ENCODE peak calls at places on chromosomes 12 and 14, in nine cellular contexts. W is endodermal cell; J is Calu3; Y is AG10803; S is psoas muscle; V is fibroblast of lung; M is SK-N-SH; P is dorsolateral prefrontal cortex; F is activated CD8-positive, alpha-beta T cell treated with anti-CD3 and anti-CD28 coated beads for 36 hours. C is an unnamed sample.

GRCh38 chr14:34874386-34875030 is 652 bp downstream of the BAZ1A start:
- DNase-seq in M (peak), J (peak), W (peak), V (peak), Y (peak), S (peak), F (peak), P (peak), C (no peak)

GRCh38 chr14:32250681-32251080 is 47.6 kb upstream of the RNU6-8 start:
- DNase-seq in J (no peak), F (no peak), M (no peak), W (no peak), V (no peak), P (no peak), S (no peak), Y (no peak), C (no peak)

GRCh38 chr12:66438601-66439000 is 136.3 kb downstream of the HELB start:
- DNase-seq in V (peak), P (no peak), Y (peak), J (no peak), F (no peak), M (no peak), W (no peak), S (no peak), C (no peak)

GRCh38 chr14:52926994-52927393 is 23.9 kb downstream of the FERMT2 start:
- DNase-seq in P (no peak), S (no peak), V (peak), J (no peak), F (no peak), W (no peak), Y (peak), M (no peak), C (no peak)

GRCh38 chr14:71591929-71592328 is 340.3 kb upstream of the RGS6 start:
- DNase-seq in W (no peak), Y (peak), S (no peak), F (peak), P (no peak), V (peak), J (peak), M (no peak), C (no peak)

GRCh38 chr12:131603106-131604033 is 107.5 kb upstream of the SFSWAP start:
- DNase-seq in Y (no peak), M (no peak), W (no peak), V (no peak), P (no peak), F (no peak), S (no peak), J (no peak), C (no peak)

GRCh38 chr14:43651185-43651787 is 855.8 kb downstream of the FSCB start:
- DNase-seq in V (no peak), S (no peak), Y (no peak), W (no peak), J (no peak), F (no peak), M (no peak), P (no peak), C (no peak)

GRCh38 chr12:120892265-120892664 is 11.9 kb downstream of the SPPL3 start:
- DNase-seq in W (no peak), F (peak), P (no peak), J (no peak), V (no peak), S (no peak), Y (no peak), M (no peak), C (no peak)

GRCh38 chr14:61202124-61202523 is 79.0 kb downstream of the TMEM30B start:
- DNase-seq in P (no peak), Y (no peak), J (no peak), M (no peak), S (no peak), V (no peak), W (no peak), F (no peak), C (no peak)

GRCh38 chr12:20577054-20577453 is 118.1 kb upstream of the SLCO1C1 start:
- DNase-seq in W (no peak), Y (no peak), F (no peak), M (no peak), V (no peak), P (no peak), S (no peak), J (no peak), C (no peak)

GRCh38 chr14:71380271-71380670 is 473.0 kb downstream of the PCNX1 start:
- DNase-seq in W (no peak), V (peak), M (no peak), S (no peak), P (no peak), J (no peak), Y (peak), F (no peak), C (peak)

GRCh38 chr14:22626590-22626989 is 17.6 kb downstream of the OR6J1 start:
- DNase-seq in J (no peak), M (no peak), P (no peak), V (no peak), Y (no peak), S (no peak), F (no peak), W (no peak), C (no peak)

GRCh38 chr14:22952418-22952817 is 4.5 kb downstream of the HAUS4 start:
- DNase-seq in F (no peak), P (no peak), Y (no peak), S (no peak), W (no peak), V (no peak), M (no peak), J (no peak), C (no peak)

GRCh38 chr12:67388331-67389163 is 119.4 kb downstream of the CAND1 start:
- DNase-seq in S (no peak), F (peak), P (no peak), W (peak), J (no peak), Y (no peak), V (no peak), M (peak), C (no peak)

GRCh38 chr14:66974397-66975025 is 214.7 kb upstream of the GARIN2 start:
- DNase-seq in S (no peak), V (no peak), P (no peak), J (no peak), Y (peak), M (no peak), F (no peak), W (no peak), C (no peak)

GRCh38 chr14:69694730-69695663 is 71.9 kb upstream of the SRSF5 start:
- DNase-seq in P (no peak), W (peak), J (no peak), F (no peak), V (no peak), Y (peak), S (no peak), M (no peak), C (no peak)

GRCh38 chr12:111636209-111636928 is 37.3 kb upstream of the ATXN2 start:
- DNase-seq in F (no peak), P (peak), M (peak), S (peak), J (no peak), Y (peak), W (peak), V (peak), C (peak)

GRCh38 chr14:62443796-62444195 is 601.5 kb downstream of the KCNH5 start:
- DNase-seq in F (no peak), Y (peak), J (no peak), P (no peak), S (no peak), V (peak), W (no peak), M (no peak), C (no peak)

GRCh38 chr12:111991535-111991934 is 21.4 kb downstream of the TMEM116 start:
- DNase-seq in P (no peak), S (no peak), F (no peak), Y (no peak), V (no peak), W (no peak), J (no peak), M (no peak), C (no peak)

GRCh38 chr12:4214912-4215861 is 58.4 kb upstream of the CCND2 start:
- DNase-seq in S (peak), P (peak), J (no peak), W (no peak), M (no peak), Y (no peak), V (no peak), F (peak), C (no peak)

GRCh38 chr12:127987199-127987901 is 279.6 kb upstream of the TMEM132C start:
- DNase-seq in F (no peak), S (peak), Y (peak), W (no peak), M (no peak), P (no peak), V (no peak), J (no peak), C (peak)

GRCh38 chr12:510071-510825 is 50.5 kb downstream of the B4GALNT3 start:
- DNase-seq in S (no peak), J (peak), F (no peak), V (no peak), M (peak), Y (no peak), P (no peak), W (peak), C (no peak)

GRCh38 chr14:97603201-97603600 is 806.0 kb downstream of the VRK1 start:
- DNase-seq in S (no peak), M (no peak), W (no peak), F (peak), P (no peak), J (no peak), V (no peak), Y (no peak), C (no peak)

GRCh38 chr12:60191676-60192359 is 596.0 kb downstream of the SLC16A7 start:
- DNase-seq in F (no peak), Y (peak), W (no peak), S (no peak), M (no peak), J (no peak), P (no peak), V (peak), C (peak)

GRCh38 chr12:56160160-56160763 is 2.1 kb downstream of the MYL6 start:
- DNase-seq in S (no peak), V (no peak), J (no peak), P (no peak), F (peak), M (no peak), Y (no peak), W (peak), C (no peak)

GRCh38 chr14:73368621-73369020 is 89.7 kb downstream of the NUMB start:
- DNase-seq in V (peak), W (no peak), P (no peak), J (no peak), M (no peak), S (no peak), Y (peak), F (no peak), C (no peak)

GRCh38 chr14:80867091-80867490 is 74.4 kb downstream of the CEP128 start:
- DNase-seq in P (no peak), M (no peak), F (no peak), J (no peak), Y (no peak), V (no peak), S (no peak), W (no peak), C (no peak)

GRCh38 chr14:51458563-51458955 is 193.2 kb upstream of the FRMD6 start:
- DNase-seq in V (peak), J (no peak), Y (peak), W (no peak), F (no peak), M (no peak), P (no peak), S (no peak), C (no peak)

GRCh38 chr12:104473374-104473983 is 16.7 kb downstream of the CHST11 start:
- DNase-seq in S (no peak), Y (no peak), M (no peak), F (peak), P (no peak), J (no peak), V (no peak), W (no peak), C (no peak)

GRCh38 chr12:102769323-102769916 is 147.6 kb downstream of the PAH start:
- DNase-seq in P (peak), J (peak), S (peak), W (peak), Y (peak), V (peak), M (peak), F (peak), C (peak)

GRCh38 chr12:63301311-63301710 is 150.3 kb upstream of the AVPR1A start:
- DNase-seq in J (no peak), V (no peak), F (no peak), W (no peak), S (no peak), M (no peak), P (no peak), Y (no peak), C (peak)

GRCh38 chr12:86143162-86143561 is 113.0 kb downstream of the MGAT4C start:
- DNase-seq in M (no peak), J (no peak), F (no peak), V (no peak), P (no peak), Y (no peak), S (no peak), W (no peak), C (no peak)

GRCh38 chr12:66035289-66035961 is 95.1 kb downstream of the LLPH start:
- DNase-seq in W (no peak), P (no peak), V (peak), J (peak), S (no peak), Y (peak), F (no peak), M (no peak), C (no peak)

GRCh38 chr12:124147579-124147978 is 147.3 kb upstream of the RFLNA start:
- DNase-seq in S (no peak), P (no peak), V (no peak), M (no peak), J (no peak), Y (no peak), W (no peak), F (no peak), C (no peak)

GRCh38 chr14:103576371-103577024 is 13.7 kb downstream of the COA8 start:
- DNase-seq in M (peak), W (peak), F (no peak), V (peak), P (peak), Y (peak), J (peak), S (peak), C (peak)

GRCh38 chr14:75426332-75427125 is 1.3 kb upstream of the JDP2 start:
- DNase-seq in F (peak), M (no peak), V (no peak), S (no peak), Y (no peak), J (no peak), P (no peak), W (no peak), C (no peak)

GRCh38 chr14:87994974-87995373 is 2.0 kb upstream of the GALC start:
- DNase-seq in P (no peak), M (no peak), F (peak), V (no peak), Y (no peak), S (no peak), J (no peak), W (no peak), C (no peak)

DNA sequence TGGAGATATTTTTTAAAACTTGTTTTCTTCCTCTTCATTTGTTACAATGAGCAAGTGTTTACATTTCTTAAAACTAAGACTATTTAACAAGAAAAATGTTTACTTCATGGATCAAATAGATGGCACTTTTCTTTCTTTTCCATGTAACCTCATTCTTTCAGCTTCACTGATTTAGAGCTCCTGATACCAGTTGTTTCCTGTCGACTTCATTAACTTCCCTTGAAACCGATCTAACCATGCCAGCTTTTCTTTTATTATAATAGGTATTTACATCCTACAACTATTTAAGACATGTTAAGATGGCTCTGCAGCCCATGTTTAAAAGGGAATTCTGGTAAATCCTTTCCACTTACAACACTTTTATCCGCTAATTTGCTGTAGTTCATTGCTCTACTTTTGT is 107.3 kb upstream of the DCN start:
- DNase-seq in S (no peak), P (no peak), W (no peak), M (no peak), J (no peak), V (no peak), F (no peak), Y (no peak), C (no peak)
- TF ChIP-seq CTCF in S (no peak), P (no peak), W (no peak), M (no peak), J (no peak), V (no peak), F (no peak), Y (no peak), C (no peak)

DNA sequence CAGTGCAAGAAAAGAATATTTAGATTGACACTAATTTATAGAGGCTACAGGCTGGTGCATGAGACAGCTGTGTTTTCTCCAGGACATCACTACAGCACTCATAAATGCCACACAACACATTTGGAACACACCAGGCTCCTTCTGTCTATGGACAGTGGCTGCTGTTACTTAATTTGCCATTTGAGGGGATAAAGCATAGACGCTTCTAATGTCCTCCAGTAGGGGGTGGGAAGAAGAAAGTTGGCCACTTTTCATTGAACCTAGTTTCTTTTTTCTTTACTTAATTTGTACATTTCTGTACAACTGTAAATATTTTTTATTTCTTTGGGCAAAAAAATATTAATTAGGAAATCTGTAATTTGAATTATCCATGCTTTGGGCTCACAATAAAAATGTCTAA is 12.4 kb upstream of the RTN1 start:
- DNase-seq in V (no peak), J (no peak), M (no peak), P (no peak), S (no peak), Y (no peak), W (no peak), F (no peak), C (no peak)
- TF ChIP-seq CTCF in V (peak), J (peak), M (peak), P (no peak), S (no peak), Y (peak), W (peak), F (peak), C (peak)

GRCh38 chr12:12209043-12209442 is 57.8 kb downstream of the LRP6 start:
- DNase-seq in V (no peak), S (no peak), F (no peak), J (no peak), W (no peak), M (no peak), Y (peak), P (no peak), C (no peak)
- TF ChIP-seq CTCF in V (no peak), S (no peak), F (no peak), J (no peak), W (no peak), M (no peak), Y (no peak), P (no peak), C (no peak)

GRCh38 chr12:25377475-25378179 is 126.9 kb upstream of the KRAS start:
- DNase-seq in F (peak), M (no peak), Y (peak), S (no peak), J (no peak), W (peak), P (no peak), V (peak), C (no peak)
- TF ChIP-seq CTCF in F (no peak), M (no peak), Y (no peak), S (no peak), J (no peak), W (no peak), P (no peak), V (no peak), C (no peak)

GRCh38 chr12:92436847-92437246 is 265.9 kb upstream of the PLEKHG7 start:
- DNase-seq in P (no peak), M (no peak), Y (no peak), J (no peak), F (no peak), W (no peak), V (no peak), S (no peak), C (no peak)

GRCh38 chr12:92426346-92426745 is 276.4 kb upstream of the PLEKHG7 start:
- DNase-seq in V (no peak), S (no peak), Y (no peak), J (no peak), P (no peak), M (no peak), W (no peak), F (no peak), C (no peak)

GRCh38 chr12:92432724-92433281 is 270.0 kb upstream of the PLEKHG7 start:
- DNase-seq in S (no peak), M (no peak), V (no peak), Y (no peak), J (no peak), W (no peak), P (no peak), F (no peak), C (no peak)

GRCh38 chr12:92434607-92435025 is 268.2 kb upstream of the PLEKHG7 start:
- DNase-seq in J (no peak), W (no peak), V (no peak), F (peak), Y (no peak), S (no peak), P (no peak), M (no peak), C (no peak)

GRCh38 chr12:92431146-92431545 is 271.6 kb upstream of the PLEKHG7 start:
- DNase-seq in S (no peak), Y (no peak), J (no peak), F (peak), W (peak), P (peak), M (no peak), V (no peak), C (no peak)
- TF ChIP-seq CTCF in S (no peak), Y (no peak), J (no peak), F (no peak), W (peak), P (no peak), M (no peak), V (no peak), C (no peak)

GRCh38 chr12:71730936-71731335 is 23.7 kb upstream of the RAB21 start:
- DNase-seq in W (no peak), M (no peak), J (no peak), V (no peak), Y (no peak), P (no peak), F (no peak), S (no peak), C (no peak)

GRCh38 chr12:71726548-71726947 is 28.1 kb upstream of the RAB21 start:
- DNase-seq in V (no peak), W (no peak), S (no peak), P (no peak), Y (no peak), M (no peak), F (no peak), J (no peak), C (no peak)

GRCh38 chr12:71727958-71728357 is 26.7 kb upstream of the RAB21 start:
- DNase-seq in V (no peak), W (no peak), S (no peak), P (no peak), Y (no peak), F (peak), M (no peak), J (no peak), C (no peak)

GRCh38 chr12:71732357-71732712 is 22.3 kb upstream of the RAB21 start:
- DNase-seq in W (no peak), J (no peak), P (no peak), F (no peak), S (no peak), Y (no peak), V (no peak), M (no peak), C (no peak)

GRCh38 chr12:71731439-71732356 is 23.0 kb upstream of the RAB21 start:
- DNase-seq in W (peak), Y (peak), M (no peak), P (no peak), S (no peak), V (peak), J (peak), F (peak), C (no peak)
- TF ChIP-seq CTCF in W (peak), Y (no peak), M (no peak), P (no peak), S (no peak), V (no peak), J (no peak), F (no peak), C (no peak)

DNA sequence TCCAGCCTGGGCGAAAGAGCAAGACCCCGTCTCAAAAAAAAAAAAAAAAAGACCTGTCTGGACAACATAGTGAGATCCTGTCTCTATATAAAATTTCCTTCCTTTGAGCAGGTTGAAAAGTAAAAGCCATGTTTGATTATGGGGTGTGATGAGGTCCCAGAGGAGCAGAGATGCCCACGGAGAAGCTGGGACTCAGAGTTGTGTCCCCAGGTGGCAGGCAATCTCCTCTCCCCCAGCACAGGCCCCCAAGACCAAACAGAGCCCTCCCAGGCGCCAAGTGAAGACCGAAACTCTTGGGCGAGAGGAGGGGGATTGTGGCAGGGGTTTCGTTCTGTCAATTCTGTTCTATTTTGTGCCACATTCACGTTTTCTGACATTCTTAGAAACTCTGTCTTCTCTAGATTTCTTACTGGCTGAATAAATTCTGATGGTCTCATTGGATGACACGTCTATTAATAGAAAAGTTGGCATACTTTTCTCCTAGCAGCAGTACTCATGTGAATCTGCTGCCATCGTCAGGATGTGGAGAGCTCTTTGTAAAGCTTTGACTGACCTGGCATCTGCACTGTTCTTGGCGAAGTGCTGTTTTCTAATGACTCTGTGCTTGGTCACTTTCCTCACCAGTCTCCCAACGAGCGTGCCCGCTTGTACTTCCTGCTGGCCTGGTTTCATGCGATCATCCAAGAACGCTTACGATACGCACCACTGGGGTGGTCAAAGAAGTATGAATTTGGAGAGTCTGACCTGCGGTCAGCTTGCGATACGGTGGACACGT is 43.4 kb downstream of the HSP90AA1 start:
- DNase-seq in P (peak), W (no peak), Y (peak), S (peak), M (no peak), F (no peak), V (no peak), J (no peak), C (no peak)
- TF ChIP-seq CTCF in P (no peak), W (no peak), Y (peak), S (peak), M (no peak), F (no peak), V (no peak), J (no peak), C (no peak)

C was measured in BJ.